ENCODE peak calls at places on chromosome 3, in four cellular contexts. One of them, this sample, is unnamed.

GRCh38 chr3:14285526-14285925 is 106.9 kb downstream of the LSM3 start:
- DNase-seq in mesothelial cell of epicardium: no peak
- DNase-seq in stimulated activated CD8-positive, alpha-beta memory T cell treated with anti-CD3 and anti-CD28 coated beads, Interleukin-2, amount 100 ng/mL, for 48 hours: no peak
- DNase-seq in stomach: no peak
- DNase-seq in this sample: no peak

GRCh38 chr3:158789592-158789991 is 12.3 kb upstream of the MFSD1 start:
- DNase-seq in stimulated activated CD8-positive, alpha-beta memory T cell treated with anti-CD3 and anti-CD28 coated beads, Interleukin-2, amount 100 ng/mL, for 48 hours: no peak
- DNase-seq in stomach: no peak
- DNase-seq in mesothelial cell of epicardium: no peak
- DNase-seq in this sample: no peak

GRCh38 chr3:190319660-190320059 is 2.6 kb downstream of the CLDN1 start:
- DNase-seq in stomach: no peak
- DNase-seq in stimulated activated CD8-positive, alpha-beta memory T cell treated with anti-CD3 and anti-CD28 coated beads, Interleukin-2, amount 100 ng/mL, for 48 hours: no peak
- DNase-seq in mesothelial cell of epicardium: no peak
- DNase-seq in this sample: no peak

GRCh38 chr3:15794842-15795562 is 2.8 kb downstream of the ANKRD28 start:
- DNase-seq in stimulated activated CD8-positive, alpha-beta memory T cell treated with anti-CD3 and anti-CD28 coated beads, Interleukin-2, amount 100 ng/mL, for 48 hours: no peak
- DNase-seq in mesothelial cell of epicardium: no peak
- DNase-seq in stomach: no peak
- DNase-seq in this sample: no peak

GRCh38 chr3:170642882-170643601 is 57.2 kb upstream of the SLC7A14 start:
- DNase-seq in mesothelial cell of epicardium: no peak
- DNase-seq in stomach: no peak
- DNase-seq in stimulated activated CD8-positive, alpha-beta memory T cell treated with anti-CD3 and anti-CD28 coated beads, Interleukin-2, amount 100 ng/mL, for 48 hours: no peak
- DNase-seq in this sample: no peak

GRCh38 chr3:37625051-37625450 is 236.6 kb upstream of the CTDSPL start:
- DNase-seq in stomach: no peak
- DNase-seq in stimulated activated CD8-positive, alpha-beta memory T cell treated with anti-CD3 and anti-CD28 coated beads, Interleukin-2, amount 100 ng/mL, for 48 hours: no peak
- DNase-seq in mesothelial cell of epicardium: no peak
- DNase-seq in this sample: no peak

GRCh38 chr3:191343115-191343514 is 12.8 kb upstream of the UTS2B start:
- DNase-seq in mesothelial cell of epicardium: no peak
- DNase-seq in stimulated activated CD8-positive, alpha-beta memory T cell treated with anti-CD3 and anti-CD28 coated beads, Interleukin-2, amount 100 ng/mL, for 48 hours: no peak
- DNase-seq in stomach: no peak
- DNase-seq in this sample: no peak

GRCh38 chr3:152497457-152497856 is 228.7 kb downstream of the MBNL1 start:
- DNase-seq in stomach: no peak
- DNase-seq in mesothelial cell of epicardium: no peak
- DNase-seq in stimulated activated CD8-positive, alpha-beta memory T cell treated with anti-CD3 and anti-CD28 coated beads, Interleukin-2, amount 100 ng/mL, for 48 hours: no peak
- DNase-seq in this sample: no peak

GRCh38 chr3:192171213-192171612 is 556.1 kb downstream of the FGF12 start:
- DNase-seq in stimulated activated CD8-positive, alpha-beta memory T cell treated with anti-CD3 and anti-CD28 coated beads, Interleukin-2, amount 100 ng/mL, for 48 hours: no peak
- DNase-seq in mesothelial cell of epicardium: no peak
- DNase-seq in stomach: no peak
- DNase-seq in this sample: no peak

GRCh38 chr3:123286308-123287023 is 84.7 kb downstream of the SEC22A start:
- DNase-seq in stomach: no peak
- DNase-seq in stimulated activated CD8-positive, alpha-beta memory T cell treated with anti-CD3 and anti-CD28 coated beads, Interleukin-2, amount 100 ng/mL, for 48 hours: peak
- DNase-seq in mesothelial cell of epicardium: no peak
- DNase-seq in this sample: no peak

GRCh38 chr3:194137314-194138097 is 1.6 kb downstream of the HES1 start:
- DNase-seq in mesothelial cell of epicardium: peak
- DNase-seq in stomach: peak
- DNase-seq in stimulated activated CD8-positive, alpha-beta memory T cell treated with anti-CD3 and anti-CD28 coated beads, Interleukin-2, amount 100 ng/mL, for 48 hours: peak
- DNase-seq in this sample: no peak

GRCh38 chr3:2268779-2269178 is 170.1 kb downstream of the CNTN4 start:
- DNase-seq in mesothelial cell of epicardium: no peak
- DNase-seq in stomach: no peak
- DNase-seq in stimulated activated CD8-positive, alpha-beta memory T cell treated with anti-CD3 and anti-CD28 coated beads, Interleukin-2, amount 100 ng/mL, for 48 hours: no peak
- DNase-seq in this sample: no peak

GRCh38 chr3:66693461-66693912 is 192.7 kb upstream of the LRIG1 start:
- DNase-seq in stimulated activated CD8-positive, alpha-beta memory T cell treated with anti-CD3 and anti-CD28 coated beads, Interleukin-2, amount 100 ng/mL, for 48 hours: no peak
- DNase-seq in stomach: peak
- DNase-seq in mesothelial cell of epicardium: no peak
- DNase-seq in this sample: no peak

GRCh38 chr3:11807651-11808050 is 39.0 kb downstream of the TAMM41 start:
- DNase-seq in stimulated activated CD8-positive, alpha-beta memory T cell treated with anti-CD3 and anti-CD28 coated beads, Interleukin-2, amount 100 ng/mL, for 48 hours: no peak
- DNase-seq in mesothelial cell of epicardium: no peak
- DNase-seq in stomach: no peak
- DNase-seq in this sample: no peak

GRCh38 chr3:138862531-138862923 is 27.8 kb upstream of the PIK3CB start:
- DNase-seq in stomach: peak
- DNase-seq in stimulated activated CD8-positive, alpha-beta memory T cell treated with anti-CD3 and anti-CD28 coated beads, Interleukin-2, amount 100 ng/mL, for 48 hours: no peak
- DNase-seq in mesothelial cell of epicardium: no peak
- DNase-seq in this sample: no peak

GRCh38 chr3:85589145-85589544 is 630.4 kb downstream of the CADM2 start:
- DNase-seq in stimulated activated CD8-positive, alpha-beta memory T cell treated with anti-CD3 and anti-CD28 coated beads, Interleukin-2, amount 100 ng/mL, for 48 hours: no peak
- DNase-seq in stomach: no peak
- DNase-seq in mesothelial cell of epicardium: no peak
- DNase-seq in this sample: no peak

GRCh38 chr3:52408466-52408865 is 36.4 kb downstream of the SEMA3G start:
- DNase-seq in mesothelial cell of epicardium: no peak
- DNase-seq in stomach: no peak
- DNase-seq in stimulated activated CD8-positive, alpha-beta memory T cell treated with anti-CD3 and anti-CD28 coated beads, Interleukin-2, amount 100 ng/mL, for 48 hours: no peak
- DNase-seq in this sample: no peak

GRCh38 chr3:32553973-32554372 is 16.7 kb downstream of the DYNC1LI1 start:
- DNase-seq in mesothelial cell of epicardium: no peak
- DNase-seq in stimulated activated CD8-positive, alpha-beta memory T cell treated with anti-CD3 and anti-CD28 coated beads, Interleukin-2, amount 100 ng/mL, for 48 hours: no peak
- DNase-seq in stomach: no peak
- DNase-seq in this sample: no peak

GRCh38 chr3:110894574-110894973 is 177.0 kb upstream of the NECTIN3 start:
- DNase-seq in mesothelial cell of epicardium: no peak
- DNase-seq in stomach: no peak
- DNase-seq in stimulated activated CD8-positive, alpha-beta memory T cell treated with anti-CD3 and anti-CD28 coated beads, Interleukin-2, amount 100 ng/mL, for 48 hours: no peak
- DNase-seq in this sample: no peak

GRCh38 chr3:183895774-183896173 is 11.1 kb upstream of the PARL start:
- DNase-seq in mesothelial cell of epicardium: no peak
- DNase-seq in stimulated activated CD8-positive, alpha-beta memory T cell treated with anti-CD3 and anti-CD28 coated beads, Interleukin-2, amount 100 ng/mL, for 48 hours: no peak
- DNase-seq in stomach: no peak
- DNase-seq in this sample: no peak

GRCh38 chr3:57998366-57999283 is 9.6 kb upstream of the FLNB start:
- DNase-seq in mesothelial cell of epicardium: no peak
- DNase-seq in stimulated activated CD8-positive, alpha-beta memory T cell treated with anti-CD3 and anti-CD28 coated beads, Interleukin-2, amount 100 ng/mL, for 48 hours: no peak
- DNase-seq in stomach: peak
- DNase-seq in this sample: no peak

GRCh38 chr3:123883656-123884257 is 375 bp downstream of the MYLK start:
- DNase-seq in stimulated activated CD8-positive, alpha-beta memory T cell treated with anti-CD3 and anti-CD28 coated beads, Interleukin-2, amount 100 ng/mL, for 48 hours: no peak
- DNase-seq in stomach: no peak
- DNase-seq in mesothelial cell of epicardium: no peak
- DNase-seq in this sample: no peak

GRCh38 chr3:99751649-99752048 is 66.0 kb upstream of the CMSS1 start:
- DNase-seq in stimulated activated CD8-positive, alpha-beta memory T cell treated with anti-CD3 and anti-CD28 coated beads, Interleukin-2, amount 100 ng/mL, for 48 hours: no peak
- DNase-seq in mesothelial cell of epicardium: no peak
- DNase-seq in stomach: no peak
- DNase-seq in this sample: no peak

GRCh38 chr3:100947119-100947518 is 46.1 kb downstream of the ABI3BP start:
- DNase-seq in mesothelial cell of epicardium: no peak
- DNase-seq in stimulated activated CD8-positive, alpha-beta memory T cell treated with anti-CD3 and anti-CD28 coated beads, Interleukin-2, amount 100 ng/mL, for 48 hours: no peak
- DNase-seq in stomach: no peak
- DNase-seq in this sample: no peak

GRCh38 chr3:138434875-138435772 is 708 bp downstream of the ESYT3 start:
- DNase-seq in mesothelial cell of epicardium: no peak
- DNase-seq in stomach: no peak
- DNase-seq in stimulated activated CD8-positive, alpha-beta memory T cell treated with anti-CD3 and anti-CD28 coated beads, Interleukin-2, amount 100 ng/mL, for 48 hours: no peak
- DNase-seq in this sample: no peak

GRCh38 chr3:31634485-31634884 is 101.8 kb downstream of the STT3B start:
- DNase-seq in stomach: no peak
- DNase-seq in mesothelial cell of epicardium: no peak
- DNase-seq in stimulated activated CD8-positive, alpha-beta memory T cell treated with anti-CD3 and anti-CD28 coated beads, Interleukin-2, amount 100 ng/mL, for 48 hours: no peak
- DNase-seq in this sample: no peak

GRCh38 chr3:100953103-100953502 is 40.1 kb downstream of the ABI3BP start:
- DNase-seq in stimulated activated CD8-positive, alpha-beta memory T cell treated with anti-CD3 and anti-CD28 coated beads, Interleukin-2, amount 100 ng/mL, for 48 hours: no peak
- DNase-seq in stomach: no peak
- DNase-seq in mesothelial cell of epicardium: no peak
- DNase-seq in this sample: no peak

GRCh38 chr3:109803274-109803673 is 465.9 kb upstream of the DPPA4 start:
- DNase-seq in mesothelial cell of epicardium: no peak
- DNase-seq in stomach: no peak
- DNase-seq in stimulated activated CD8-positive, alpha-beta memory T cell treated with anti-CD3 and anti-CD28 coated beads, Interleukin-2, amount 100 ng/mL, for 48 hours: no peak
- DNase-seq in this sample: no peak

GRCh38 chr3:33236005-33236404 is 17.4 kb upstream of the SUSD5 start:
- DNase-seq in stomach: no peak
- DNase-seq in mesothelial cell of epicardium: no peak
- DNase-seq in stimulated activated CD8-positive, alpha-beta memory T cell treated with anti-CD3 and anti-CD28 coated beads, Interleukin-2, amount 100 ng/mL, for 48 hours: no peak
- DNase-seq in this sample: no peak

GRCh38 chr3:138331143-138331894 is 1.7 kb upstream of the NME9 start:
- DNase-seq in stomach: no peak
- DNase-seq in stimulated activated CD8-positive, alpha-beta memory T cell treated with anti-CD3 and anti-CD28 coated beads, Interleukin-2, amount 100 ng/mL, for 48 hours: no peak
- DNase-seq in mesothelial cell of epicardium: no peak
- DNase-seq in this sample: no peak

GRCh38 chr3:188152660-188153497 is 1.1 kb upstream of the LPP start:
- DNase-seq in stomach: peak
- DNase-seq in mesothelial cell of epicardium: peak
- DNase-seq in stimulated activated CD8-positive, alpha-beta memory T cell treated with anti-CD3 and anti-CD28 coated beads, Interleukin-2, amount 100 ng/mL, for 48 hours: no peak
- DNase-seq in this sample: peak

GRCh38 chr3:34676431-34676830 is 878.0 kb downstream of the PDCD6IP start:
- DNase-seq in mesothelial cell of epicardium: no peak
- DNase-seq in stomach: no peak
- DNase-seq in stimulated activated CD8-positive, alpha-beta memory T cell treated with anti-CD3 and anti-CD28 coated beads, Interleukin-2, amount 100 ng/mL, for 48 hours: no peak
- DNase-seq in this sample: no peak

GRCh38 chr3:167406876-167407492 is 26.9 kb upstream of the ZBBX start:
- DNase-seq in stimulated activated CD8-positive, alpha-beta memory T cell treated with anti-CD3 and anti-CD28 coated beads, Interleukin-2, amount 100 ng/mL, for 48 hours: peak
- DNase-seq in mesothelial cell of epicardium: peak
- DNase-seq in stomach: peak
- DNase-seq in this sample: no peak

GRCh38 chr3:117439812-117440211 is 730.2 kb downstream of the TUSC7 start:
- DNase-seq in stimulated activated CD8-positive, alpha-beta memory T cell treated with anti-CD3 and anti-CD28 coated beads, Interleukin-2, amount 100 ng/mL, for 48 hours: no peak
- DNase-seq in stomach: no peak
- DNase-seq in mesothelial cell of epicardium: no peak
- DNase-seq in this sample: no peak

This sample was measured in suprapubic skin.